ENCODE peak calls at places on chromosome 1, in five cellular contexts. One of them, this sample, is unnamed.

GRCh38 chr1:213041443-213041842 is 9.6 kb upstream of the RPS6KC1 start:
- DNase-seq in left ventricle myocardium inferior: no peak
- DNase-seq in MM.1S: no peak
- DNase-seq in cardiac muscle cell: no peak
- DNase-seq in effector memory CD4-positive, alpha-beta T cell: no peak
- DNase-seq in this sample: peak

GRCh38 chr1:185388815-185389214 is 71.8 kb upstream of the IVNS1ABP start:
- DNase-seq in left ventricle myocardium inferior: no peak
- DNase-seq in MM.1S: no peak
- DNase-seq in cardiac muscle cell: no peak
- DNase-seq in effector memory CD4-positive, alpha-beta T cell: no peak
- DNase-seq in this sample: no peak

GRCh38 chr1:166716620-166717019 is 122.7 kb upstream of the POGK start:
- DNase-seq in left ventricle myocardium inferior: no peak
- DNase-seq in MM.1S: no peak
- DNase-seq in cardiac muscle cell: no peak
- DNase-seq in effector memory CD4-positive, alpha-beta T cell: no peak
- DNase-seq in this sample: no peak

GRCh38 chr1:191528275-191528674 is 630.0 kb upstream of the RGS18 start:
- DNase-seq in left ventricle myocardium inferior: no peak
- DNase-seq in MM.1S: no peak
- DNase-seq in cardiac muscle cell: no peak
- DNase-seq in effector memory CD4-positive, alpha-beta T cell: no peak
- DNase-seq in this sample: no peak

GRCh38 chr1:48061162-48062136 is 64.3 kb upstream of the TRABD2B start:
- DNase-seq in left ventricle myocardium inferior: peak
- DNase-seq in MM.1S: peak
- DNase-seq in cardiac muscle cell: peak
- DNase-seq in effector memory CD4-positive, alpha-beta T cell: no peak
- DNase-seq in this sample: peak

GRCh38 chr1:93235261-93235660 is 54.7 kb downstream of the CCDC18 start:
- DNase-seq in left ventricle myocardium inferior: no peak
- DNase-seq in MM.1S: no peak
- DNase-seq in cardiac muscle cell: no peak
- DNase-seq in effector memory CD4-positive, alpha-beta T cell: no peak
- DNase-seq in this sample: peak

GRCh38 chr1:22625262-22625925 is 11.0 kb upstream of the C1QA start:
- DNase-seq in left ventricle myocardium inferior: no peak
- DNase-seq in MM.1S: no peak
- DNase-seq in cardiac muscle cell: peak
- DNase-seq in effector memory CD4-positive, alpha-beta T cell: no peak
- DNase-seq in this sample: no peak

GRCh38 chr1:183185941-183186490 is at the start of gene LAMC2:
- DNase-seq in left ventricle myocardium inferior: no peak
- DNase-seq in MM.1S: no peak
- DNase-seq in cardiac muscle cell: peak
- DNase-seq in effector memory CD4-positive, alpha-beta T cell: no peak
- DNase-seq in this sample: no peak

GRCh38 chr1:41807390-41807789 is 111.3 kb downstream of the HIVEP3 start:
- DNase-seq in left ventricle myocardium inferior: peak
- DNase-seq in MM.1S: no peak
- DNase-seq in cardiac muscle cell: no peak
- DNase-seq in effector memory CD4-positive, alpha-beta T cell: no peak
- DNase-seq in this sample: no peak

DNA sequence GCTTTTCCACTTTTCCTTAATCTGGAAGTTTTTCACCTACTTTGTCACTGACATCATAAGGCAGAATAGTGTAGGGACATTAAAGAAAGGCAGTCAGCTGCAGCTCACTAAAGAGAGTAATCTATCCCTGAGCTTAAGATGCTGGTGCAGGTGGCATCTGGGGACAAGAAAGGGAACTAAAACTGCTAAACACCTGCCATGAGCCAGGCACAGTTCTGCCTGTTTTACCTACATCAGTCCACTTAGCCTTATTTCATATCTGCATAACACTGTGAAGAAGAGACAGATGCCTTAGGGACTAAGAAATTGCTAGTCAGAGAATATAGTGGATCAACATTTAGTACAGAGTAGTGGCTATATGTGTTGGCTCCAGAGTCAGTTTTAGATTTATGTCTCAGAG is 88.1 kb downstream of the GPATCH2 start:
- DNase-seq in left ventricle myocardium inferior: no peak
- DNase-seq in MM.1S: peak
- DNase-seq in cardiac muscle cell: no peak
- DNase-seq in effector memory CD4-positive, alpha-beta T cell: no peak
- DNase-seq in this sample: no peak
- H3K4me3 ChIP-seq in left ventricle myocardium inferior: no peak
- H3K4me3 ChIP-seq in MM.1S: no peak
- H3K4me3 ChIP-seq in cardiac muscle cell: no peak
- H3K4me3 ChIP-seq in effector memory CD4-positive, alpha-beta T cell: no peak
- H3K4me3 ChIP-seq in this sample: no peak

GRCh38 chr1:157626099-157626498 is 28.2 kb upstream of the FCRL4 start:
- DNase-seq in left ventricle myocardium inferior: no peak
- DNase-seq in MM.1S: peak
- DNase-seq in cardiac muscle cell: peak
- DNase-seq in effector memory CD4-positive, alpha-beta T cell: no peak
- DNase-seq in this sample: no peak
- H3K4me3 ChIP-seq in left ventricle myocardium inferior: no peak
- H3K4me3 ChIP-seq in MM.1S: no peak
- H3K4me3 ChIP-seq in cardiac muscle cell: no peak
- H3K4me3 ChIP-seq in effector memory CD4-positive, alpha-beta T cell: no peak
- H3K4me3 ChIP-seq in this sample: no peak

DNA sequence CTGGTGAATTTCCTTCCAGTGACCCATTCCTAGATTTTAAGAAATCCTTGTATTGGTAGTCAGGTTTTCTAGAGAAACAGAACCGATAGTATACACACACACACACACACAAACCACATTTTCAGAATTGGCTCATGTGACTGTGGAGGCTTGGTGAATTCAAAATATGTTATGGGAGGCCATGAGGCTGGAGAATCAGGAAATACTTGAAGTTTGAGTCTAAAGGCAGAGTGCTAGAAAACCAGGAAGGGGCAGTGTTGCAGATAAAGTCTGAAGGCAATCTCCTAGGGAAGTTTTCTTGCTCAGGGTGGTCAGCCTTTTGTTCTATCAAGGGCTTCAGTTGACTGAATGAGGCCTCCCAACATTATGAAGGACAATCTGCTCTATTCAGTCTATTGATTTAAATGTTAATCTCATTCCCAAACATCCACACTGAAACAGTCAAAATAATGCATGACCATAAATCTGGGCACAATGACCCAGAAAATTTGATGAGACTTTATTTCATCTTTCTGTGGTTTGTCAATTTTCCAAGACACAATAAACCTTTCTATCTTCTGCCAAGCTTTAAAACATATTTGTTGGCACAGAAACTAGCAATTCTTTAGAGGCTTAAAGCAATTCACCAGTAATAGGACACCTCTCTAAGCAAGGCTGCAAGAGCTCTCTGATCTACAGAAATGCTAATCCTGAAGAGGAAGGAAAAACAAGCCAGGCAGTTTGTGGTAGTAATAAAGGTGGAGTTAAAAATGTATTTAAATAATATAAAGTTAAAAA is 113.9 kb downstream of the FCRL5 start:
- DNase-seq in left ventricle myocardium inferior: no peak
- DNase-seq in MM.1S: no peak
- DNase-seq in cardiac muscle cell: no peak
- DNase-seq in effector memory CD4-positive, alpha-beta T cell: no peak
- DNase-seq in this sample: peak
- H3K4me3 ChIP-seq in left ventricle myocardium inferior: no peak
- H3K4me3 ChIP-seq in MM.1S: no peak
- H3K4me3 ChIP-seq in cardiac muscle cell: no peak
- H3K4me3 ChIP-seq in effector memory CD4-positive, alpha-beta T cell: no peak
- H3K4me3 ChIP-seq in this sample: no peak

DNA sequence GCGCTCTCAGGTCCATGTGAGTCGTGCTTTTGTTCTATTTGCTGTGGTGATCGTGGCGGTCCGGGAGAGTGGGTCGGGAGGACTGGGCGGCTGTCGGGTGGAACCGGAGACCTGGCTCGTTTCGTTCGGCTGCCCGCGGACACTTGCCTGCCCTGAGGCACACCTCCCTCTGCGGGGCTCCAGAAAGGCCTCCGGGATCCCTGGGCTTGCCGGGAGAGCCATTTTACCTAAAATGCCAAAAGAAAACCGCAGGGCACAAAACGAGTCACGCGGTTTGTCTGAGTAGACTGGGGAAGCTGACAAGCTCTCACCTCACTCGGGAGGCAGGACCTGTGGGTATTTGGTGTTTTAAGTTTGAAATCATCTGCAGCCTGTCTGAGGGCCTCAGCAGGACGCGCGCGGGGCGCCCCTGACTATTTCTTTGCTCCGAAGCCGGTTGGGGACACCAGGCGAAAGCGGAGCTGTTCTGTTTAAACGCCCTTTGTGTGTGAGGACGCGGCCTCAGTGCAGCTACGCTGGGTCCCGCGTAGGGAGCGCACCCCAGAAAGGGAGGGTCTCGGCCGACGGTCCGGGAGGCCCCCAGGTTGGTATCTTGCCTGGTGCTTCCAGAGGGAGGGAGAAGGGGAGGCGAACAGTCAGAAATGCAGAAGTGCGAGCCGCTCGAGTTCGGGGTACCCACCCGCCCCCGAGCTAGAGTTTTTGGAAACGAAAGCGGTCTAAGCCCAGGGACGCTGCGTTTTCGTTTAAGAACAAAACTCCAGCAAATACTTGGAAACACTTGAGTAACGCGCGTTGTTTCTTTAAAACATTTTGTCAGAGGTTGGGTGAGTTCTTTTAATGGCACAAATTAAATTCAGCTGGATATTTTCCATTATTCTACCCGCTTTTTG is 996 bp downstream of the LHX8 start:
- DNase-seq in left ventricle myocardium inferior: no peak
- DNase-seq in MM.1S: peak
- DNase-seq in cardiac muscle cell: peak
- DNase-seq in effector memory CD4-positive, alpha-beta T cell: no peak
- DNase-seq in this sample: no peak
- H3K4me3 ChIP-seq in left ventricle myocardium inferior: peak
- H3K4me3 ChIP-seq in MM.1S: peak
- H3K4me3 ChIP-seq in cardiac muscle cell: peak
- H3K4me3 ChIP-seq in effector memory CD4-positive, alpha-beta T cell: no peak
- H3K4me3 ChIP-seq in this sample: peak